ENCODE peak calls at places on chromosomes 7 and 10, in six cellular contexts. K is GM23338, Z is hepatocyte, C is psoas muscle, T is PC-9, I is Peyer's patch. Q is an unnamed sample. For H3K4me1, the result is how much of the 10 kb centered on the place peaks cover.

GRCh38 chr7:70539196-70539595 is 592.7 kb upstream of the GALNT17 start:
- DNase-seq in T (no peak), Z (no peak), K (no peak), I (no peak), C (no peak), Q (no peak)

GRCh38 chr7:143331179-143331825 is 15.4 kb downstream of the CLCN1 start:
- DNase-seq in I (no peak), C (peak), K (no peak), Z (no peak), T (peak), Q (no peak)

GRCh38 chr7:100583132-100584045 is 2.5 kb downstream of the LRCH4 start:
- DNase-seq in T (no peak), Z (peak), K (peak), I (peak), C (peak), Q (peak)

GRCh38 chr10:88733215-88733614 is 26.6 kb upstream of the LIPN start:
- DNase-seq in T (no peak), I (no peak), C (no peak), K (no peak), Z (no peak), Q (no peak)

GRCh38 chr7:135159359-135160087 is 11.0 kb downstream of the CYREN start:
- DNase-seq in Z (no peak), C (no peak), K (no peak), I (no peak), T (no peak), Q (no peak)

GRCh38 chr7:49174396-49174795 is 250.0 kb downstream of the CDC14C start:
- DNase-seq in T (peak), K (no peak), I (no peak), Z (no peak), C (no peak), Q (no peak)

GRCh38 chr10:76324283-76324682 is 892.9 kb downstream of the LRMDA start:
- DNase-seq in K (no peak), I (no peak), C (peak), T (no peak), Z (peak), Q (no peak)

GRCh38 chr7:2954433-2954853 is 89.2 kb downstream of the CARD11 start:
- DNase-seq in C (no peak), Z (no peak), K (no peak), I (peak), T (no peak), Q (no peak)

GRCh38 chr10:103457896-103458583 is 660 bp downstream of the CALHM1 start:
- DNase-seq in C (peak), I (no peak), Z (no peak), K (no peak), T (no peak), Q (no peak)

GRCh38 chr10:9209105-9209798 is 1154.8 kb downstream of the GATA3 start:
- DNase-seq in Z (peak), I (peak), T (peak), C (peak), K (peak), Q (peak)

GRCh38 chr10:16944081-16944922 is 127.1 kb upstream of the RSU1 start:
- DNase-seq in K (no peak), T (no peak), Z (peak), I (no peak), C (no peak), Q (no peak)

GRCh38 chr10:50636576-50636975 is 12.8 kb upstream of the SGMS1 start:
- DNase-seq in Z (no peak), T (peak), C (no peak), K (no peak), I (no peak), Q (no peak)

GRCh38 chr7:36865019-36865418 is 140.7 kb upstream of the AOAH start:
- DNase-seq in T (no peak), Z (no peak), I (no peak), K (no peak), C (no peak), Q (no peak)

GRCh38 chr7:101988513-101988912 is 171.1 kb downstream of the CUX1 start:
- DNase-seq in Z (no peak), C (no peak), K (no peak), I (no peak), T (no peak), Q (no peak)

GRCh38 chr7:140972344-140972743 is 42.4 kb downstream of the MRPS33 start:
- DNase-seq in C (no peak), Z (no peak), T (no peak), K (no peak), I (no peak), Q (no peak)

GRCh38 chr7:20330797-20331230 is at the start of gene ITGB8:
- DNase-seq in K (no peak), Z (no peak), C (peak), I (no peak), T (peak), Q (peak)

GRCh38 chr10:87622290-87623004 is 37.2 kb upstream of the PAPSS2 start:
- DNase-seq in T (no peak), I (no peak), Z (no peak), K (peak), C (no peak), Q (peak)

GRCh38 chr7:3109516-3109915 is 65.8 kb upstream of the CARD11 start:
- DNase-seq in C (no peak), I (peak), K (no peak), Z (no peak), T (no peak), Q (no peak)

DNA sequence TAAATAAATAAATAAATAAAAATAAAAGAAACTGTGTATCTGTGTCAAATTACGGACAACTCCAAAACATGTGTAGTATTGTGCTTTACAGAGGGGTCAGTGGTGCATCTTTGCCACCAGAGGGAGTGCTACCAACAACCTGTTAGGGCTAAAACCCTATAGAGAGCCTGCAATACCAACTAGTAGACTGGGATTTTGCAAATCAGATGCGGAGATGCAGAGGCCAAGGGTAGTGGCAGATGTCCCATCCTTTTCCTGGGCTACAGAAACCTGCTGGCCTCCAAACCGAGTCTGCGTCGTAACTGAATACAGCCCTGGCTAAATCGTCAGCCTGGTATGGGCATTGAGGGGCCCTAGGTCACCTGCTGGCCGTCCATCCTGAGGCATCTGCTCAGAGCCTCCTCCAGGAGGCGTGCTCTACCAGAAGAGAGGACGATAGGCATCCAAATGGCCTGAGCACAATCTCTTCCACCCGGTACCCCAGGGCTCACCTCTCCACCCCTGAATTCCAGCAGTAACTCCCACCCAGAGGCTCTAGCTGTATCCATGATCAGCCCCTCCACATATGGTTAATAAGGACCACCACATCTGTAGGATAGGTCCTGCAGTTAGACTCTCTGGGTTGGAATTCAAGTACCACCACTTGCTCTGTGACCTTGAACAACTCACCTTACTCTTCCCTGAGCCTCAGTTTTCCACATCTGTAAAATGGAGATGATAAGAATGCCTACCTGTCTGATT is 6.2 kb upstream of the RRP12 start:
- DNase-seq in C (no peak), I (peak), T (peak), K (peak), Z (peak), Q (peak)
- H3K4me3 ChIP-seq in C (peak), I (peak), T (no peak), K (peak), Z (no peak), Q (no peak)

DNA sequence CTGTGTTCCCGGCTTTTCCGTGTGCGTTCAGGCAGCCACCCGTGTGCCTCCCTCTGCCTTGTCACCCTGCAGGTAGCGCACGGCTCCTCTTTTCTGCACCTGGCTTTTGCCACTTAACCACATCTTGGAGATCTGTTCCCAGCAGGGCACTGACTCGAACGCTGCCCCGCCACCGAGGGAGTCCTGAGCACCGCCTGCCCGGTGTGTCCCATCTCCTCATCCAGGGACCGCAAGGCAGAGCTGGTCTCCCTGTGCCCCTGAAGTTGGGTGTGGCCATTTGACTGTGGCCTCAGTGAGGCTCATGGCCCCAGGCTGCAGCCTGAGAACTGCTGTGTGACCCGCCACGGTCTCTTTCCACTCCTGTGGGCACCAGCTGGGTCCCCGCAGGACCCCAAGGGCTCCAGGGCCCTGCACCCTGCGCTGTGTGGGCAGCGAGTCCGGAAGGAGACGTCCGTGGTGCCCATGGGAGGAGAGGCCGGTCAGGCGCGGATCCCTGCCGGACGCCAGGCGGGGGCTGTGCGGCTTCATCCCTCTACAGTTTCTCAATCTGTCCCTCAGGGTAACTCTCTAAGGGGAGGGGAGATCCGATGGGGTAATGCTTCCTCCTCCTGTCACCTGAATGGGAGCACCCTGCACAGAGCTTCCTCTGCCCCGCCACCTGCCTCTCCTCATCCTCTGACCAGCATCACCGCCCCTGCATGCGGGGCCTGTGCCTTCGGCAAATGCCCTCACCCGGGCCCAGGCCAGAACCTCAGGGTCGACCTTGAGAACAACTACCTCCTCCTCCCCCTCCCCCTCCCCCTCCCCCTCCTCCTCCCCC is 1.8 kb upstream of the INTS1 start:
- DNase-seq in C (no peak), I (peak), Z (no peak), T (no peak), K (no peak), Q (no peak)
- H3K4me1 ChIP-seq in C (under half), I (under half), Z (under half), T (under half), K (under half), Q (under half)

DNA sequence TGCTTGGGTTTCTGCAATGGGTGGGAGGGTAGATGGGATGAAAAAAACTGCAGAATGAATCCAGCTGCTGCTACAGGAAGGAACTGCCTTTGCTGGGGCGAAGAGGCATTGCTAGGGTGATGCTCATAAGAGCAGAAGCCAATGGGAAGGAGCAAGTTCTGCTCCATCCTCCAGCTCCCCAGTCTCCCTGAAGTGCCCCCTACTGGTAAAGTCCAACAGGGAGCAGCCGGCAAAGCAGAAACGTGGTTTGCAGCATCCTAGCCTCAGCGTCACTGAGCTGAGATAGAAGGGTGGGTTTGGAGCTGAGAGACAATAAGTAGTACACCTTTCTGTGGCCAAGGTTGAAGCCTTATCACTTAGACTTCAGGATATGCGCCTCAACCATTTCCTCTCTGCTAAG is 220.5 kb downstream of the CCSER2 start:
- DNase-seq in Z (no peak), K (peak), T (no peak), I (no peak), C (no peak), Q (peak)
- TF ChIP-seq CTCF in Z (peak), K (peak), T (no peak), I (no peak), C (peak), Q (peak)

DNA sequence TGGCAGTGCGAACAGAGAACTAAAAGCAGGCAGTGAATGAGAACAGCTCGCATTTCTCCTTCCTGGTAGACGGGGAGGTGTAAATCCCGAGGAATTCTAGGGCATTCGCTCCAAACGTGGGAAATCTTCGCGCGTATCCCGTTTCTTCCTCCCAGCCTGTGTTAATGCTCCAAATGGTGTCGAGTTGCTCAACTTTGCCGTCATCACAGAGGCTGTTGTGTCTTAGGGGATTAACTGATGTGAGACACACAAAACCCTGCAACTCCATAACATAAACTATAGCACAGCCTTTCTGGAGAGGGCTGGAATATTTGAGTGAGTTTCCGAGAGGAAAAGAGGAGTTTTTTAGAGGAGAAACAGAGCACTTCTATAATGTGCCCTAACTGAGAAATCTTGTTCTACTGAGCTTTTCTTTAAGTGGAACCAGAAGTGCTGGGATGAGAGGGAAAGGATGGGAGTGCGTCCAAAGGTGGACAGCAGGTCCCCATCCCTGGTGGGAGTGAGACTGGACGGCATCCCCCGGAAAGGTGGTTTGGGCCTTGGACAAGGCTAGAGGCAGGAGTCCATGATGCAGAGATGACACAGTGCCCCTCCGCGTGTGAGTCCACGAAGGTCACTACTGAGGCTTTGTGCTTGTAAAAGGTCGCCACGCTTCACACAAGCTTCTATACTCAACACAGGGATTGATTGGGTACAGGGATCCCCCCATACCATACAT is 6.2 kb upstream of the EN2 start:
- DNase-seq in I (no peak), K (no peak), T (no peak), Z (no peak), C (no peak), Q (no peak)
- H3K4me3 ChIP-seq in I (no peak), K (no peak), T (no peak), Z (no peak), C (no peak), Q (no peak)

GRCh38 chr10:133266056-133266795 is 10.4 kb downstream of the ADAM8 start:
- DNase-seq in Z (no peak), K (no peak), I (no peak), C (no peak), T (no peak), Q (no peak)

GRCh38 chr10:133262696-133263095 is 14.0 kb downstream of the ADAM8 start:
- DNase-seq in T (no peak), K (no peak), I (no peak), Z (no peak), C (no peak), Q (no peak)

GRCh38 chr10:133264455-133264854 is 12.2 kb downstream of the ADAM8 start:
- DNase-seq in C (no peak), Z (no peak), T (no peak), K (no peak), I (peak), Q (no peak)

GRCh38 chr10:133261726-133262325 is 14.8 kb downstream of the ADAM8 start:
- DNase-seq in C (peak), I (peak), T (no peak), K (peak), Z (peak), Q (peak)

GRCh38 chr10:133263674-133264073 is 13.0 kb downstream of the ADAM8 start:
- DNase-seq in I (no peak), C (no peak), Z (no peak), T (no peak), K (no peak), Q (no peak)
- H3K4me1 ChIP-seq in I (under half), C (under half), Z (under half), T (under half), K (under half), Q (under half)

GRCh38 chr10:77360835-77361234 is 276.8 kb downstream of the KCNMA1 start:
- DNase-seq in K (no peak), T (no peak), I (no peak), C (no peak), Z (no peak), Q (no peak)

GRCh38 chr10:77359287-77359691 is 278.3 kb downstream of the KCNMA1 start:
- DNase-seq in T (no peak), Z (no peak), K (no peak), C (no peak), I (no peak), Q (no peak)

GRCh38 chr10:77358666-77359065 is 278.9 kb downstream of the KCNMA1 start:
- DNase-seq in I (no peak), C (no peak), Z (no peak), T (no peak), K (no peak), Q (no peak)

GRCh38 chr10:77361426-77361825 is 276.2 kb downstream of the KCNMA1 start:
- DNase-seq in C (no peak), K (no peak), I (no peak), Z (no peak), T (no peak), Q (no peak)

GRCh38 chr10:77360121-77360520 is 277.5 kb downstream of the KCNMA1 start:
- DNase-seq in C (no peak), I (no peak), Z (no peak), K (no peak), T (no peak), Q (no peak)
- TF ChIP-seq CTCF in C (no peak), I (no peak), Z (no peak), K (no peak), T (no peak), Q (no peak)

GRCh38 chr7:81768951-81769778 is 682 bp downstream of the HGF start:
- DNase-seq in Z (no peak), I (no peak), C (no peak), K (no peak), T (no peak), Q (no peak)
- H3K4me3 ChIP-seq in Z (peak), I (no peak), C (peak), K (peak), T (no peak), Q (no peak)

GRCh38 chr10:113100299-113100680 is 150.2 kb downstream of the TCF7L2 start:
- DNase-seq in I (no peak), C (no peak), K (no peak), T (no peak), Z (no peak), Q (no peak)

GRCh38 chr10:113103131-113103830 is 153.2 kb downstream of the TCF7L2 start:
- DNase-seq in C (no peak), I (no peak), Z (no peak), K (no peak), T (no peak), Q (peak)

GRCh38 chr10:113099431-113100298 is 149.6 kb downstream of the TCF7L2 start:
- DNase-seq in K (no peak), C (no peak), I (no peak), Z (peak), T (no peak), Q (peak)

GRCh38 chr10:113108180-113108835 is 158.3 kb downstream of the TCF7L2 start:
- DNase-seq in K (peak), C (peak), T (no peak), I (no peak), Z (no peak), Q (peak)

DNA sequence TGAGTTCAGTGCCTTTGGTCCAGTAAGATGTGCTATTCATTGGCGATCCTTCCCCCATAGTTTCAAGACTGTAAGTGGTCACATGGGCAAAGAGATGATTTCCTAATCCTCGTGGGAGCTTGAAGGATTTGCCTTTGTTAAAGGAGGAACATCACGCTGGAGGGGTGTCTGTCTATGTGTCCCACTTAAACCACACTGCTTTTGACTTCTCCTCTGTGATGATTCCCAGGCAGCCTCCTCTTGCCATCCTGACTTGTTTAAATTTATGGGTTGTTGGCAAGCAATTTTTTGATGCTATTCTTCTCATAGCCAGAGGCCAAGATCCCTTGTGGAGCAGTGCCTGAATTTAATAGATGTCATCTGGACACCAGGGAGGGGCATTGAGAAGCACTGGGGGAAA is 154.0 kb downstream of the TCF7L2 start:
- DNase-seq in T (no peak), C (no peak), I (no peak), K (no peak), Z (no peak), Q (peak)
- H3K4me1 ChIP-seq in T (under half), C (under half), I (under half), K (under half), Z (under half), Q (under half)

Q was measured in endodermal cell.